ENCODE peak calls at places on chromosomes 16 and 17, in four cellular contexts. I is K562, N is HepG2, E is GM12878. K is an unnamed sample.

GRCh38 chr17:8096541-8096940 is 9.0 kb upstream of the ALOX12B start:
- DNase-seq in I (no peak), N (no peak), E (no peak), K (no peak)

GRCh38 chr17:2704031-2704889 is 7.3 kb downstream of the CLUH start:
- DNase-seq in N (no peak), E (no peak), I (no peak), K (no peak)

GRCh38 chr16:21663889-21664647 is at the start of gene OTOA:
- DNase-seq in N (no peak), E (no peak), I (no peak), K (peak)

GRCh38 chr17:27496501-27496943 is 40.3 kb downstream of the KSR1 start:
- DNase-seq in I (no peak), N (peak), E (no peak), K (peak)

GRCh38 chr17:62058611-62059010 is 6.5 kb downstream of the MED13 start:
- DNase-seq in E (no peak), N (no peak), I (no peak), K (no peak)

GRCh38 chr17:76537578-76538280 is at the start of gene CYGB:
- DNase-seq in N (no peak), E (no peak), I (no peak), K (no peak)

GRCh38 chr17:6244796-6245195 is 174.6 kb downstream of the WSCD1 start:
- DNase-seq in I (no peak), N (no peak), E (no peak), K (no peak)

GRCh38 chr17:5846001-5846400 is 224.2 kb upstream of the WSCD1 start:
- DNase-seq in I (no peak), N (no peak), E (no peak), K (no peak)

GRCh38 chr17:9648521-9649110 is 3.3 kb downstream of the USP43 start:
- DNase-seq in E (no peak), I (no peak), N (no peak), K (no peak)

DNA sequence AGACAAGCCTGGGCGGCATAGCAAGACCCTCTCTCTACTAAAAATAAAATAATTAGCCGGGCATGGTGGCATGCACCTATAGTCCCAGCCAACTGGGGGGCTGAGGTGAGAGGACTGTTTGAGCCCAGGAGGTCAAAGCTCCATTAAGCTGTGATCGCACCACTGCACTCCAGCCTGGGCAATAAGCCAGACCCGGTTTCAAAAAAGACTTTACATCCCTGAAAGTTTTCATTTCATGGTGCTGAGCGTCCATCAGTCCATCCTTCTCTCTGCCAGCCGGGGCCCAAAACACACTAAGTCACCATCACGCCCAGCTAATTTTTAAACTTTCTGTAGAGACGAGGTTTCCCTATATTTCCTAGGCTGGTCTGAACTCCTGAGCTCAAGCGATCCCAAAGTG is 10.6 kb downstream of the RAB40B start:
- DNase-seq in I (no peak), E (no peak), N (no peak), K (no peak)
- TF ChIP-seq BRCA1 in I (no peak), E (no peak), N (no peak), K (no peak)

GRCh38 chr16:26664086-26664485 is 402.6 kb upstream of the C16orf82 start:
- DNase-seq in N (no peak), E (no peak), I (no peak), K (no peak)
- TF ChIP-seq CEBPB in N (no peak), E (no peak), I (no peak), K (no peak)

GRCh38 chr17:42535400-42536047 is 517 bp upstream of the NAGLU start:
- DNase-seq in N (no peak), I (no peak), E (no peak), K (no peak)
- TF ChIP-seq EP300 in N (peak), I (no peak), E (no peak), K (no peak)

GRCh38 chr17:82691714-82692113 is 6.8 kb downstream of the RAB40B start:
- DNase-seq in E (no peak), N (no peak), I (no peak), K (no peak)

GRCh38 chr17:82692268-82692667 is 6.2 kb downstream of the RAB40B start:
- DNase-seq in N (no peak), I (no peak), E (no peak), K (no peak)

GRCh38 chr17:82693168-82693867 is 5.2 kb downstream of the RAB40B start:
- DNase-seq in N (no peak), I (no peak), E (no peak), K (no peak)

GRCh38 chr17:82689077-82689476 is 9.4 kb downstream of the RAB40B start:
- DNase-seq in I (no peak), N (no peak), E (no peak), K (no peak)

GRCh38 chr17:82690786-82691489 is 7.6 kb downstream of the RAB40B start:
- DNase-seq in I (no peak), E (no peak), N (no peak), K (no peak)
- TF ChIP-seq BRCA1 in I (no peak), E (no peak), N (no peak), K (no peak)

DNA sequence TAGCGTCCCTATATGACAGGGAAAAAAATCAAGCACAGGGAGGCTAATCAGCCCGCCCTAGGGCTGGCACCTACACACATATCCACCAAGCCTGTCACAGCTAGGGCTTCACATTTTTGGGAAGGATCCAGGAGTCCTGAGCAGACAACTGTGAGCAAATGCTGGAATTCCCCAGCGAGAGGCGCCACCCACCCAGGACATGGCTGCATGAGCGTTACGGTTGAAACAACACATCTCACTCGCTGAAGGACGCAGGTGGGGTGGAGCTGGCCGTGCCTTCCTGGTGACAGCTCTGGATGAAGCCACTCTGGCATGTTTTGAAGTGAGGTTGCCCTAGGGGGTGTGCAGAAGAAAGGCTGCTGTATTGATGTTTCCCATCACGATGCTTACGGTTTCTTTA is 315.1 kb upstream of the EEF2KMT start:
- DNase-seq in E (no peak), N (no peak), I (no peak), K (no peak)
- TF ChIP-seq CEBPB in E (no peak), N (no peak), I (no peak), K (no peak)

GRCh38 chr16:89700100-89700648 is 1.3 kb downstream of the SPATA2L start:
- DNase-seq in E (peak), I (peak), N (peak), K (peak)
- TF ChIP-seq EP300 in E (peak), I (peak), N (peak), K (peak)

GRCh38 chr17:49076575-49077384 is 55.8 kb upstream of the B4GALNT2 start:
- DNase-seq in N (no peak), E (no peak), I (no peak), K (no peak)
- TF ChIP-seq BRCA1 in N (no peak), E (no peak), I (no peak), K (no peak)

DNA sequence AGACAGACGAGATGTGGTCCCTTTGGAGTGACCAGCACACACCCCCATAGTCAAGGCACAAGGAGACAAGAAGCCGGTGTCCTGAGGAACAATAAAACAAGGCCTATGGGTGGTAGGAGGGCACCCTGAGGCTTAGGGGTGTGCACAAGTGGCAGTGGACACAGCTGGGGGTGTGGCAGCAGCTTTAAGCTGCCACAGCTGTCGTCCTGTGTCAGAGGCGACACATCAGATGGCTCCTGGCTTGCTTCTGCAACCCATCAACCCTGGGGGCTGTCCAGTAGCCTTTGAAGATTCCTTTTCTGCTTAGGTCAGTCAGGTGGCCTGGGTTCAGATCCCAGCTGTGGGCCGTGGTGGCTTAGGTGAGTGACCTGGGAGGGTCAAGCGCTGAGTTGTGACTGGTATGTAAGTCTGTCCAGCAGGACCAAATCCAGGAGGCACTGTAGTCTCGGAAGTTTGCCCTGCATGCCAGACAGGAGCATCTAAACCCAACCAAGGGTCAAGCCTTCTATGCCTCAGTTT is 15.8 kb downstream of the DRC3 start:
- DNase-seq in N (no peak), I (no peak), E (no peak), K (no peak)
- TF ChIP-seq CEBPB in N (no peak), I (no peak), E (no peak), K (no peak)

DNA sequence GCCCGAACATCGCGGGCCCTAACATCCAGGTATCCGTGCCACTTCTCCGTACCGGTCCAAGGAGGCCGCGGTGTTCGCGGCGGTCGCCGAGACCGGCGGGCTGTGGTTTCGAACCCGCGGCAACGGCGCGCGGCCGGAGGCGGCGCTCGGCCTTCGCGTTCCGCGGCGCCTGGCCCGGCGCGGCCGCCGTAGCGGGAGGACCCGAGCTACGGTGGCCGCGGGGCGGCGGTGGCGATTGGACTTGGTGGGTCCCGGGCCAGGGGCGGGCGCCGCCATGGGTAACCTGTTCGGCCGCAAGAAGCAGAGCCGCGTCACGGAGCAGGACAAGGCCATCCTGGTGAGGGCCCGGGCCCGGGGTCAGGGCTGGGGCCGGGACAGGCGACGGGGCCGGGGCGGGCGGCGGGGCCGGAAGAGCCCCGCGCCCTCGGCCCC is at the start of gene CHMP6:
- DNase-seq in N (peak), I (peak), E (no peak), K (peak)
- TF ChIP-seq EP300 in N (no peak), I (no peak), E (no peak), K (no peak)